ENCODE peak calls at places on chromosomes 11 and 22, in four cellular contexts. T is upper lobe of left lung, L is adrenal gland, B is sigmoid colon. V is an unnamed sample.

GRCh38 chr11:27837895-27838563 is 137.8 kb upstream of the BDNF start:
- DNase-seq in L (no peak), T (no peak), B (no peak), V (no peak)

GRCh38 chr11:83047515-83048225 is 24.0 kb downstream of the RAB30 start:
- DNase-seq in L (no peak), T (no peak), B (no peak), V (no peak)

GRCh38 chr11:95732930-95733602 is 56.5 kb downstream of the FAM76B start:
- DNase-seq in T (no peak), B (no peak), L (no peak), V (no peak)

GRCh38 chr11:79043726-79044125 is 397.1 kb downstream of the TENM4 start:
- DNase-seq in L (no peak), T (no peak), B (no peak), V (no peak)

GRCh38 chr11:66639066-66639813 is 737 bp downstream of the RBM4 start:
- DNase-seq in T (no peak), L (no peak), B (peak; percentile 70), V (no peak)

GRCh38 chr22:19543970-19544708 is 19.9 kb upstream of the CLDN5 start:
- DNase-seq in B (no peak), L (no peak), T (peak; percentile 54), V (no peak)

GRCh38 chr11:44905131-44905866 is 45.4 kb downstream of the TP53I11 start:
- DNase-seq in L (no peak), T (no peak), B (no peak), V (no peak)

GRCh38 chr22:26324150-26324549 is 104.9 kb upstream of the ASPHD2 start:
- DNase-seq in T (no peak), L (no peak), B (no peak), V (no peak)

GRCh38 chr11:46641639-46642038 is 24.3 kb downstream of the ATG13 start:
- DNase-seq in B (no peak), L (no peak), T (no peak), V (no peak)

GRCh38 chr11:86669424-86669823 is 3.0 kb downstream of the ME3 start:
- DNase-seq in L (no peak), B (no peak), T (no peak), V (no peak)

GRCh38 chr22:44758354-44758969 is 6.1 kb downstream of the ARHGAP8 start:
- DNase-seq in T (no peak), B (no peak), L (no peak), V (no peak)

GRCh38 chr11:130550160-130550559 is 101.7 kb downstream of the ADAMTS15 start:
- DNase-seq in L (no peak), T (no peak), B (no peak), V (no peak)

GRCh38 chr22:43094085-43094484 is 4.9 kb upstream of the TTLL1 start:
- DNase-seq in T (peak; percentile 52), L (peak; percentile 85), B (no peak), V (no peak)

GRCh38 chr11:68002943-68003845 is 703 bp downstream of the UNC93B1 start:
- DNase-seq in B (no peak), L (peak; percentile 48), T (peak; percentile 71), V (peak; percentile 68)

GRCh38 chr11:85712953-85713352 is 27.0 kb upstream of the CCDC89 start:
- DNase-seq in T (no peak), L (no peak), B (no peak), V (no peak)

GRCh38 chr22:42151924-42152635 is 21.5 kb upstream of the CYP2D6 start:
- DNase-seq in T (no peak), L (no peak), B (no peak), V (no peak)

GRCh38 chr11:15158351-15159015 is 43.8 kb downstream of the INSC start:
- DNase-seq in L (no peak), B (no peak), T (no peak), V (no peak)

GRCh38 chr11:71433648-71434450 is 14.3 kb downstream of the DHCR7 start:
- DNase-seq in L (no peak), T (peak; percentile 79), B (no peak), V (no peak)

GRCh38 chr22:35930933-35931332 is 97.7 kb downstream of the RBFOX2 start:
- DNase-seq in B (no peak), T (no peak), L (peak; percentile 36), V (no peak)

GRCh38 chr11:18191376-18191775 is 18.7 kb downstream of the MRGPRX4 start:
- DNase-seq in T (no peak), B (no peak), L (no peak), V (no peak)

GRCh38 chr11:1194231-1194976 is 28.5 kb upstream of the MUC5B start:
- DNase-seq in T (peak; percentile 20), L (no peak), B (peak; percentile 57), V (no peak)

GRCh38 chr22:34236527-34236926 is 316.3 kb upstream of the LARGE1 start:
- DNase-seq in B (no peak), L (no peak), T (no peak), V (no peak)

GRCh38 chr22:29820941-29821789 is 16.9 kb downstream of the ASCC2 start:
- DNase-seq in T (peak; percentile 97), L (peak; percentile 74), B (peak; percentile 70), V (no peak)

GRCh38 chr11:13030857-13031256 is 21.7 kb downstream of the RASSF10 start:
- DNase-seq in T (peak; percentile 60), L (no peak), B (no peak), V (no peak)

GRCh38 chr22:33889748-33890147 is 30.5 kb downstream of the LARGE1 start:
- DNase-seq in B (no peak), L (no peak), T (no peak), V (no peak)

GRCh38 chr11:115659061-115659963 is 155.1 kb upstream of the CADM1 start:
- DNase-seq in T (no peak), B (no peak), L (no peak), V (no peak)

GRCh38 chr11:104968856-104969776 is 742 bp upstream of the CASP4 start:
- DNase-seq in B (no peak), L (peak; percentile 28), T (peak; percentile 29), V (no peak)

GRCh38 chr11:126978911-126979310 is 21.7 kb downstream of the KIRREL3 start:
- DNase-seq in B (no peak), L (no peak), T (no peak), V (no peak)

GRCh38 chr11:131713529-131714134 is 343.2 kb downstream of the NTM start:
- DNase-seq in T (no peak), L (no peak), B (no peak), V (no peak)

GRCh38 chr22:44486538-44486937 is 11.5 kb downstream of the RTL6 start:
- DNase-seq in B (no peak), L (peak; percentile 63), T (no peak), V (no peak)

DNA sequence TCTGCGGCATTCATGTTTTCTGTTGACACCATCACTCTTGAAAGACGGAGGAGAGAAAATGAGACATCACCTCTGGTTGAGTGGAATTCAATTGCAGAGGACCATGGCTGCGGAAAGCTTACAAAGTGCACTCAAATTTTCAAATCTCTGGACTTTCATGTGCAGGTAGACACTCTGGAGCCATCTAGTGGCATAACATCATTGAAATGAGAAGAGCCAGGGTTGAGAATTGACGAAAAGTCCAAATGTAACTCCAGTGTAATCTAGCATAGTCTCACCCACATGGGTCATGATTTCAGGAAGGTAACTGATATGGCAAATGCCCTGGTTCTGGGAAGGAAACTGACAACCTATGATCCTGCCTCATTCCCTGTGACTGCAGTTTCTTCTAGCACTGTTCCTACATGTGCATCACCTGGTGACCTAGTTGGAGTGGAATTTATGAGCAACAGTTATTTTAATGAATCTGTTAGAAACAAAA is 687.8 kb downstream of the KCNA4 start:
- DNase-seq in B (no peak), T (no peak), L (peak; percentile 17), V (no peak)
- TF ChIP-seq CTCF in B (peak; percentile 10), T (no peak), L (peak; percentile 53), V (no peak)

DNA sequence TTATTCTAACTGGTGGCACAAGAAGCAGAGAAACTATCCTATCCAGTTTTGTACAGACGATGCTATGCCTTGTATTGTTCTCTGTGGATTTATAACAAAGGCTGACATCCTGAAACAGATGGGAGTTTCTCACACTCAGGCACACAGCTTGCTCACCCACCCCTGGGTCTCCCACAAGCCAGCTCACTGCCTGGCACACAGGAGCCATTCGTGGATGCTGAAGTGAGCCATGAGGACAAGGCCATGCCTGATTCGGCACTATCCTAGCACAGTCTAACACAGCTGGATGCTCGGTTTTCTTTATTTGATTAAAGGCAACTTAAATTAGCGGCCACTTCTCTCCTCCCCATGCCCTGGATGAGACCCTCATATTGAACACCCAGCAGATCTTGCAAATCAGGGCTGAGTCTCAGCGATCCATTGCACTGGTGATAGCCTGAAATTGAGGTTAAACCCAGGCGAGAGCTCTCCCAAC is 25.7 kb upstream of the TMPRSS4 start:
- DNase-seq in T (no peak), B (no peak), L (no peak), V (no peak)
- TF ChIP-seq CTCF in T (no peak), B (no peak), L (no peak), V (no peak)

GRCh38 chr11:11571893-11572292 is 49.9 kb downstream of the GALNT18 start:
- DNase-seq in T (peak; percentile 13), L (no peak), B (no peak), V (no peak)

GRCh38 chr11:11568651-11569229 is 53.1 kb downstream of the GALNT18 start:
- DNase-seq in B (peak; percentile 18), L (no peak), T (no peak), V (no peak)

GRCh38 chr11:11567862-11568650 is 53.7 kb downstream of the GALNT18 start:
- DNase-seq in B (peak; percentile 88), L (no peak), T (no peak), V (no peak)

GRCh38 chr11:11570823-11571222 is 51.0 kb downstream of the GALNT18 start:
- DNase-seq in L (no peak), B (no peak), T (no peak), V (no peak)

GRCh38 chr11:11569936-11570491 is 51.8 kb downstream of the GALNT18 start:
- DNase-seq in B (peak; percentile 81), L (peak; percentile 28), T (peak; percentile 74), V (no peak)
- TF ChIP-seq CTCF in B (no peak), L (no peak), T (no peak), V (no peak)

GRCh38 chr11:114604886-114605285 is 9.3 kb upstream of the NXPE4 start:
- DNase-seq in B (no peak), L (no peak), T (no peak), V (no peak)

GRCh38 chr11:114604179-114604813 is 8.7 kb upstream of the NXPE4 start:
- DNase-seq in T (no peak), L (no peak), B (no peak), V (no peak)

GRCh38 chr11:114605370-114605769 is 9.8 kb upstream of the NXPE4 start:
- DNase-seq in L (no peak), T (no peak), B (no peak), V (no peak)

GRCh38 chr11:114607753-114608459 is 12.3 kb upstream of the NXPE4 start:
- DNase-seq in L (no peak), T (no peak), B (no peak), V (no peak)

DNA sequence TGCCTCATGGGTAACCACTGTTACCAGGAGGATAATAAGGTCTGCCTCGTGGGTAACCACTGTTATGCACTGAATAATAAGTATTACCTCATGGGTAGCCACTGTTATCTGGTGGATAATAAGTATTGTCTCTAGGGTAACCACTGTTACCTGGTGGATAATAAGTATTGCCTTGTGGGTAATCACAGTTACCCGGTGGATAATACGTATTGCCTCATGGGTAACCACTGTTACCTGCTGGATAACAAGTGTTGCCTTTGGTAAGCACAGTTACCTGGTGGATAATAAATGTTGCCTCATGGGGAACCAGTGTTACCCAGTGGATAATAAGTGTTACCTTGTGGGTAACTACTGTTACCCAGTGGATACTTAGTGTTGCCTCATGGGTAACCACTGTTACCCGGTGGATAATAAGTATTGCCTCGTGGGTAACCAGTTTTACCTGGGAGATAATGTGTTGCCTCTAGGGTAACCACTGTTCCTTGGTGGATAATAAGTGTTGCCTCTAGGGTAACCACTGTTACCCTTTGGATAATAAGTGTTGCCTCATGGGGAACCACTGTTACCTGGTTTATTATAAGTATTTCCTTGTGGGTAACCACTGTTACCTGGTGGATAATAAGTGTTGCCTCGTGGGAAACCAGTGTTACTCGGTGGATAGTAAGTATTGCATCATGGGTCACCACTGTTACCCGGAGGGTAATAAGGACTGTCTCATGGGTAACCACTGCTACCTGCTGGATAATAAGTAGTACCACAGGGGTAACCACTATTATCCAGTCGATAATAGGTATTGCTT is 10.6 kb upstream of the NXPE4 start:
- DNase-seq in B (no peak), T (no peak), L (no peak), V (no peak)
- TF ChIP-seq CTCF in B (no peak), T (no peak), L (peak; percentile 11), V (no peak)